ENCODE peak calls at places on chromosomes 4 and X, in six cellular contexts. One of them, this sample, is unnamed.

GRCh38 chr4:139666735-139667266 is 1.2 kb downstream of the MGST2 start:
- DNase-seq in mucosa of descending colon: peak
- DNase-seq in brain microvascular endothelial cell: peak
- DNase-seq in aorta: no peak
- DNase-seq in A549: no peak
- DNase-seq in bronchial epithelial cell: peak
- DNase-seq in this sample: no peak

GRCh38 chrX:123184858-123185251 is 777 bp downstream of the GRIA3 start:
- DNase-seq in mucosa of descending colon: peak
- DNase-seq in brain microvascular endothelial cell: no peak
- DNase-seq in aorta: peak
- DNase-seq in A549: no peak
- DNase-seq in bronchial epithelial cell: no peak
- DNase-seq in this sample: peak

GRCh38 chrX:115410731-115411435 is 121.4 kb downstream of the LUZP4 start:
- DNase-seq in mucosa of descending colon: no peak
- DNase-seq in brain microvascular endothelial cell: no peak
- DNase-seq in aorta: no peak
- DNase-seq in A549: no peak
- DNase-seq in bronchial epithelial cell: no peak
- DNase-seq in this sample: no peak

GRCh38 chr4:178174756-178175155 is 732.5 kb upstream of the AGA start:
- DNase-seq in mucosa of descending colon: no peak
- DNase-seq in brain microvascular endothelial cell: no peak
- DNase-seq in aorta: no peak
- DNase-seq in A549: no peak
- DNase-seq in bronchial epithelial cell: peak
- DNase-seq in this sample: no peak

GRCh38 chrX:120207009-120207610 is 43.5 kb upstream of the ZBTB33 start:
- DNase-seq in mucosa of descending colon: no peak
- DNase-seq in brain microvascular endothelial cell: no peak
- DNase-seq in aorta: no peak
- DNase-seq in A549: no peak
- DNase-seq in bronchial epithelial cell: no peak
- DNase-seq in this sample: no peak

GRCh38 chr4:154559141-154559841 is 3.5 kb upstream of the FGB start:
- DNase-seq in mucosa of descending colon: no peak
- DNase-seq in brain microvascular endothelial cell: peak
- DNase-seq in aorta: no peak
- DNase-seq in A549: peak
- DNase-seq in bronchial epithelial cell: peak
- DNase-seq in this sample: peak

GRCh38 chr4:2867758-2868491 is 24.3 kb downstream of the ADD1 start:
- DNase-seq in mucosa of descending colon: no peak
- DNase-seq in brain microvascular endothelial cell: peak
- DNase-seq in aorta: no peak
- DNase-seq in A549: no peak
- DNase-seq in bronchial epithelial cell: no peak
- DNase-seq in this sample: no peak

GRCh38 chr4:106351016-106351415 is 17.6 kb downstream of the GIMD1 start:
- DNase-seq in mucosa of descending colon: no peak
- DNase-seq in brain microvascular endothelial cell: no peak
- DNase-seq in aorta: no peak
- DNase-seq in A549: no peak
- DNase-seq in bronchial epithelial cell: peak
- DNase-seq in this sample: no peak

GRCh38 chr4:151573945-151574344 is 165.0 kb downstream of the FHIP1A start:
- DNase-seq in mucosa of descending colon: peak
- DNase-seq in brain microvascular endothelial cell: peak
- DNase-seq in aorta: no peak
- DNase-seq in A549: no peak
- DNase-seq in bronchial epithelial cell: peak
- DNase-seq in this sample: no peak

GRCh38 chrX:43654431-43655150 is 1.5 kb upstream of the MAOA start:
- DNase-seq in mucosa of descending colon: peak
- DNase-seq in brain microvascular endothelial cell: peak
- DNase-seq in aorta: peak
- DNase-seq in A549: peak
- DNase-seq in bronchial epithelial cell: peak
- DNase-seq in this sample: peak

GRCh38 chr4:40192286-40193017 is 4.4 kb upstream of the RHOH start:
- DNase-seq in mucosa of descending colon: no peak
- DNase-seq in brain microvascular endothelial cell: no peak
- DNase-seq in aorta: no peak
- DNase-seq in A549: no peak
- DNase-seq in bronchial epithelial cell: peak
- DNase-seq in this sample: no peak

GRCh38 chrX:148741441-148741840 is 241.0 kb downstream of the AFF2 start:
- DNase-seq in mucosa of descending colon: no peak
- DNase-seq in brain microvascular endothelial cell: no peak
- DNase-seq in aorta: no peak
- DNase-seq in A549: no peak
- DNase-seq in bronchial epithelial cell: no peak
- DNase-seq in this sample: no peak

GRCh38 chrX:106898462-106898861 is 4.7 kb downstream of the RIPPLY1 start:
- DNase-seq in mucosa of descending colon: no peak
- DNase-seq in brain microvascular endothelial cell: peak
- DNase-seq in aorta: no peak
- DNase-seq in A549: peak
- DNase-seq in bronchial epithelial cell: peak
- DNase-seq in this sample: peak

GRCh38 chr4:7582313-7583096 is 147.8 kb upstream of the PSAPL1 start:
- DNase-seq in mucosa of descending colon: no peak
- DNase-seq in brain microvascular endothelial cell: no peak
- DNase-seq in aorta: no peak
- DNase-seq in A549: no peak
- DNase-seq in bronchial epithelial cell: no peak
- DNase-seq in this sample: no peak

GRCh38 chr4:83535945-83536648 is at the start of gene GPAT3:
- DNase-seq in mucosa of descending colon: peak
- DNase-seq in brain microvascular endothelial cell: peak
- DNase-seq in aorta: peak
- DNase-seq in A549: peak
- DNase-seq in bronchial epithelial cell: peak
- DNase-seq in this sample: peak

GRCh38 chr4:158850800-158851644 is 82.2 kb downstream of the FNIP2 start:
- DNase-seq in mucosa of descending colon: no peak
- DNase-seq in brain microvascular endothelial cell: no peak
- DNase-seq in aorta: no peak
- DNase-seq in A549: no peak
- DNase-seq in bronchial epithelial cell: peak
- DNase-seq in this sample: peak

GRCh38 chrX:68072016-68072415 is 361.3 kb downstream of the OPHN1 start:
- DNase-seq in mucosa of descending colon: no peak
- DNase-seq in brain microvascular endothelial cell: peak
- DNase-seq in aorta: no peak
- DNase-seq in A549: no peak
- DNase-seq in bronchial epithelial cell: peak
- DNase-seq in this sample: no peak

GRCh38 chr4:148787831-148788477 is 345.7 kb upstream of the NR3C2 start:
- DNase-seq in mucosa of descending colon: no peak
- DNase-seq in brain microvascular endothelial cell: no peak
- DNase-seq in aorta: no peak
- DNase-seq in A549: no peak
- DNase-seq in bronchial epithelial cell: peak
- DNase-seq in this sample: no peak

GRCh38 chr4:118824141-118824540 is 11.8 kb downstream of the SEC24D start:
- DNase-seq in mucosa of descending colon: no peak
- DNase-seq in brain microvascular endothelial cell: no peak
- DNase-seq in aorta: no peak
- DNase-seq in A549: no peak
- DNase-seq in bronchial epithelial cell: no peak
- DNase-seq in this sample: no peak

GRCh38 chr4:98530572-98530971 is 127.8 kb downstream of the TSPAN5 start:
- DNase-seq in mucosa of descending colon: no peak
- DNase-seq in brain microvascular endothelial cell: no peak
- DNase-seq in aorta: no peak
- DNase-seq in A549: no peak
- DNase-seq in bronchial epithelial cell: no peak
- DNase-seq in this sample: no peak

GRCh38 chrX:51614353-51614752 is 4.4 kb downstream of the CENPVL3 start:
- DNase-seq in mucosa of descending colon: no peak
- DNase-seq in brain microvascular endothelial cell: peak
- DNase-seq in aorta: no peak
- DNase-seq in A549: peak
- DNase-seq in bronchial epithelial cell: peak
- DNase-seq in this sample: peak

GRCh38 chr4:53802500-53802899 is 211.2 kb upstream of the LNX1 start:
- DNase-seq in mucosa of descending colon: no peak
- DNase-seq in brain microvascular endothelial cell: no peak
- DNase-seq in aorta: no peak
- DNase-seq in A549: no peak
- DNase-seq in bronchial epithelial cell: no peak
- DNase-seq in this sample: no peak

GRCh38 chrX:129779747-129780146 is at the start of gene SASH3:
- DNase-seq in mucosa of descending colon: peak
- DNase-seq in brain microvascular endothelial cell: no peak
- DNase-seq in aorta: peak
- DNase-seq in A549: no peak
- DNase-seq in bronchial epithelial cell: no peak
- DNase-seq in this sample: no peak

GRCh38 chrX:41333744-41333993 is 293 bp upstream of the DDX3X start:
- DNase-seq in mucosa of descending colon: no peak
- DNase-seq in brain microvascular endothelial cell: peak
- DNase-seq in aorta: no peak
- DNase-seq in A549: peak
- DNase-seq in bronchial epithelial cell: peak
- DNase-seq in this sample: peak

GRCh38 chrX:22338740-22339139 is 66.0 kb downstream of the CBLL2 start:
- DNase-seq in mucosa of descending colon: no peak
- DNase-seq in brain microvascular endothelial cell: no peak
- DNase-seq in aorta: no peak
- DNase-seq in A549: no peak
- DNase-seq in bronchial epithelial cell: no peak
- DNase-seq in this sample: peak

GRCh38 chr4:74539043-74539790 is 94.3 kb downstream of the AREG start:
- DNase-seq in mucosa of descending colon: no peak
- DNase-seq in brain microvascular endothelial cell: no peak
- DNase-seq in aorta: no peak
- DNase-seq in A549: no peak
- DNase-seq in bronchial epithelial cell: peak
- DNase-seq in this sample: no peak

GRCh38 chr4:54320826-54321320 is 91.8 kb downstream of the PDGFRA start:
- DNase-seq in mucosa of descending colon: no peak
- DNase-seq in brain microvascular endothelial cell: no peak
- DNase-seq in aorta: no peak
- DNase-seq in A549: no peak
- DNase-seq in bronchial epithelial cell: peak
- DNase-seq in this sample: no peak

GRCh38 chr4:42655921-42656735 is 777 bp downstream of the ATP8A1 start:
- DNase-seq in mucosa of descending colon: peak
- DNase-seq in brain microvascular endothelial cell: no peak
- DNase-seq in aorta: peak
- DNase-seq in A549: peak
- DNase-seq in bronchial epithelial cell: peak
- DNase-seq in this sample: peak

GRCh38 chr4:87270144-87270543 is 49.7 kb upstream of the KLHL8 start:
- DNase-seq in mucosa of descending colon: no peak
- DNase-seq in brain microvascular endothelial cell: peak
- DNase-seq in aorta: no peak
- DNase-seq in A549: peak
- DNase-seq in bronchial epithelial cell: peak
- DNase-seq in this sample: peak

DNA sequence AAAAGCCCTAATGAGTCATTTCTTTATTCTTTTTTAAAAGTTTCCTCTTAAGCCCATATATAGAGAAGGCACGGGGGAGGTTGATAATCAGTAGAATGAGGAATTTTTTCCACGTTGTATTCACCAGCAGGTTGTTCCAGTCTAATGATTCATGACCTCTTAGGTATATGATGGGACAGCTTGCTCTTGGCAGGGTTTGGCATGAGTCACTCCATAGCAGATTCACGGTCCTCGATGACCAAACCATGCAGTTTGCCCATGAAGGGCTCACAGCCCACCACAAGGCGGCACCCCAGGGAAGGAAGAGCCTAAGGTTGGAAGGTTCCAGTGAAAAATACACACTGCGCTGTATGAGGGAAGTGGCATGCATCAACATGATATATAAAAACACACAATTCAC is 623.8 kb upstream of the DIPK2B start:
- DNase-seq in mucosa of descending colon: no peak
- DNase-seq in brain microvascular endothelial cell: peak
- DNase-seq in aorta: peak
- DNase-seq in A549: peak
- DNase-seq in bronchial epithelial cell: peak
- DNase-seq in this sample: peak
- H3K4me3 ChIP-seq in mucosa of descending colon: no peak
- H3K4me3 ChIP-seq in brain microvascular endothelial cell: no peak
- H3K4me3 ChIP-seq in aorta: no peak
- H3K4me3 ChIP-seq in A549: no peak
- H3K4me3 ChIP-seq in bronchial epithelial cell: no peak
- H3K4me3 ChIP-seq in this sample: no peak

GRCh38 chr4:9816285-9816684 is 34.9 kb downstream of the DRD5 start:
- DNase-seq in mucosa of descending colon: no peak
- DNase-seq in brain microvascular endothelial cell: no peak
- DNase-seq in aorta: no peak
- DNase-seq in A549: no peak
- DNase-seq in bronchial epithelial cell: no peak
- DNase-seq in this sample: no peak
- H3K4me3 ChIP-seq in mucosa of descending colon: no peak
- H3K4me3 ChIP-seq in brain microvascular endothelial cell: no peak
- H3K4me3 ChIP-seq in aorta: no peak
- H3K4me3 ChIP-seq in A549: no peak
- H3K4me3 ChIP-seq in bronchial epithelial cell: no peak
- H3K4me3 ChIP-seq in this sample: no peak

GRCh38 chr4:149959391-149959790 is 118.9 kb upstream of the DCLK2 start:
- DNase-seq in mucosa of descending colon: no peak
- DNase-seq in brain microvascular endothelial cell: no peak
- DNase-seq in aorta: no peak
- DNase-seq in A549: no peak
- DNase-seq in bronchial epithelial cell: peak
- DNase-seq in this sample: no peak
- H3K4me3 ChIP-seq in mucosa of descending colon: no peak
- H3K4me3 ChIP-seq in brain microvascular endothelial cell: no peak
- H3K4me3 ChIP-seq in aorta: no peak
- H3K4me3 ChIP-seq in A549: no peak
- H3K4me3 ChIP-seq in bronchial epithelial cell: no peak
- H3K4me3 ChIP-seq in this sample: no peak

GRCh38 chr4:143700060-143700419 is 435 bp downstream of the FREM3 start:
- DNase-seq in mucosa of descending colon: peak
- DNase-seq in brain microvascular endothelial cell: no peak
- DNase-seq in aorta: peak
- DNase-seq in A549: no peak
- DNase-seq in bronchial epithelial cell: no peak
- DNase-seq in this sample: peak
- H3K4me3 ChIP-seq in mucosa of descending colon: no peak
- H3K4me3 ChIP-seq in brain microvascular endothelial cell: peak
- H3K4me3 ChIP-seq in aorta: peak
- H3K4me3 ChIP-seq in A549: no peak
- H3K4me3 ChIP-seq in bronchial epithelial cell: no peak
- H3K4me3 ChIP-seq in this sample: peak

DNA sequence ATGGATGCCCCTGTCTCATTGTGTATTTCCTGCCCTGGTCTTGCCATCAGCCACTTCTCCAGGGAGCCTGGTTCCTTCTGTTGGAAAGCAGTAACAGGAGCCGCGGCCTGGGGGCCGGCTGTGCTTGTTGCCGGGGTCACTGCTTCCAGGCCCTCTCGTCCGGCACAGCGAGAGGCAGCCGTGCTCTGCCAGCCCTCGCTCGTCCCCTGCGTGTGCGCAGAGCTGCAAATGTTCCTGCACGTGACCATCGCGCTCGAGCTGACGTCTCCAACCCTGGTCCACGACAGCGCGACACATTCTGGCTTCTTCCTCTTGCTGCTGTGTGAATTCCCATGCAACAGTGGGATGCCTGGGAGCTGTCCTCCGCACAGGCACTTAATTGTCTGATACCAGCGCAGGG is 12.2 kb downstream of the PDE6B start:
- DNase-seq in mucosa of descending colon: peak
- DNase-seq in brain microvascular endothelial cell: peak
- DNase-seq in aorta: peak
- DNase-seq in A549: no peak
- DNase-seq in bronchial epithelial cell: no peak
- DNase-seq in this sample: no peak
- H3K4me3 ChIP-seq in mucosa of descending colon: no peak
- H3K4me3 ChIP-seq in brain microvascular endothelial cell: no peak
- H3K4me3 ChIP-seq in aorta: no peak
- H3K4me3 ChIP-seq in A549: no peak
- H3K4me3 ChIP-seq in bronchial epithelial cell: no peak
- H3K4me3 ChIP-seq in this sample: no peak

This sample was measured in foreskin fibroblast.